ENCODE peak calls at places on chromosomes 11 and 22, in nine cellular contexts. One of them, this sample, is unnamed.

GRCh38 chr11:72202571-72202970 is 10.6 kb downstream of the FOLR1 start:
- DNase-seq in GF-D8: no peak
- DNase-seq in AG04449: no peak
- DNase-seq in GM13976: no peak
- DNase-seq in activated naive CD8-positive, alpha-beta T cell treated with anti-CD3 and anti-CD28 coated beads, Interleukin-2, amount 50 U/mL, for 16 hours: no peak
- DNase-seq in NCI-H1092 treated with DMSO at 0.1 percent for 48 hours: no peak
- DNase-seq in left colon: no peak
- DNase-seq in endothelial cell: no peak
- DNase-seq in NCI-H2107: no peak
- DNase-seq in this sample: no peak

GRCh38 chr11:33869511-33870422 is 22.1 kb downstream of the LMO2 start:
- DNase-seq in GF-D8: peak
- DNase-seq in AG04449: no peak
- DNase-seq in GM13976: peak
- DNase-seq in activated naive CD8-positive, alpha-beta T cell treated with anti-CD3 and anti-CD28 coated beads, Interleukin-2, amount 50 U/mL, for 16 hours: no peak
- DNase-seq in NCI-H1092 treated with DMSO at 0.1 percent for 48 hours: peak
- DNase-seq in left colon: peak
- DNase-seq in endothelial cell: peak
- DNase-seq in NCI-H2107: no peak
- DNase-seq in this sample: no peak

GRCh38 chr11:7931168-7931567 is at the start of gene OR10A6:
- DNase-seq in GF-D8: no peak
- DNase-seq in AG04449: no peak
- DNase-seq in GM13976: no peak
- DNase-seq in activated naive CD8-positive, alpha-beta T cell treated with anti-CD3 and anti-CD28 coated beads, Interleukin-2, amount 50 U/mL, for 16 hours: no peak
- DNase-seq in NCI-H1092 treated with DMSO at 0.1 percent for 48 hours: no peak
- DNase-seq in left colon: no peak
- DNase-seq in endothelial cell: no peak
- DNase-seq in NCI-H2107: no peak
- DNase-seq in this sample: no peak

GRCh38 chr11:100105605-100106358 is 581.3 kb upstream of the ARHGAP42 start:
- DNase-seq in GF-D8: no peak
- DNase-seq in AG04449: no peak
- DNase-seq in GM13976: no peak
- DNase-seq in activated naive CD8-positive, alpha-beta T cell treated with anti-CD3 and anti-CD28 coated beads, Interleukin-2, amount 50 U/mL, for 16 hours: no peak
- DNase-seq in NCI-H1092 treated with DMSO at 0.1 percent for 48 hours: no peak
- DNase-seq in left colon: peak
- DNase-seq in endothelial cell: no peak
- DNase-seq in NCI-H2107: no peak
- DNase-seq in this sample: no peak

GRCh38 chr22:25404923-25405853 is 159.3 kb upstream of the GRK3 start:
- DNase-seq in GF-D8: peak
- DNase-seq in AG04449: no peak
- DNase-seq in GM13976: peak
- DNase-seq in activated naive CD8-positive, alpha-beta T cell treated with anti-CD3 and anti-CD28 coated beads, Interleukin-2, amount 50 U/mL, for 16 hours: peak
- DNase-seq in NCI-H1092 treated with DMSO at 0.1 percent for 48 hours: peak
- DNase-seq in left colon: peak
- DNase-seq in endothelial cell: peak
- DNase-seq in NCI-H2107: no peak
- DNase-seq in this sample: peak

GRCh38 chr11:57493507-57494503 is 21.7 kb downstream of the SLC43A1 start:
- DNase-seq in GF-D8: no peak
- DNase-seq in AG04449: no peak
- DNase-seq in GM13976: peak
- DNase-seq in activated naive CD8-positive, alpha-beta T cell treated with anti-CD3 and anti-CD28 coated beads, Interleukin-2, amount 50 U/mL, for 16 hours: peak
- DNase-seq in NCI-H1092 treated with DMSO at 0.1 percent for 48 hours: peak
- DNase-seq in left colon: peak
- DNase-seq in endothelial cell: peak
- DNase-seq in NCI-H2107: no peak
- DNase-seq in this sample: peak

GRCh38 chr11:12502950-12503579 is 125.7 kb downstream of the PARVA start:
- DNase-seq in GF-D8: no peak
- DNase-seq in AG04449: no peak
- DNase-seq in GM13976: no peak
- DNase-seq in activated naive CD8-positive, alpha-beta T cell treated with anti-CD3 and anti-CD28 coated beads, Interleukin-2, amount 50 U/mL, for 16 hours: no peak
- DNase-seq in NCI-H1092 treated with DMSO at 0.1 percent for 48 hours: no peak
- DNase-seq in left colon: no peak
- DNase-seq in endothelial cell: no peak
- DNase-seq in NCI-H2107: no peak
- DNase-seq in this sample: no peak

GRCh38 chr22:35452351-35452781 is 52.4 kb downstream of the MCM5 start:
- DNase-seq in GF-D8: no peak
- DNase-seq in AG04449: no peak
- DNase-seq in GM13976: no peak
- DNase-seq in activated naive CD8-positive, alpha-beta T cell treated with anti-CD3 and anti-CD28 coated beads, Interleukin-2, amount 50 U/mL, for 16 hours: no peak
- DNase-seq in NCI-H1092 treated with DMSO at 0.1 percent for 48 hours: peak
- DNase-seq in left colon: peak
- DNase-seq in endothelial cell: no peak
- DNase-seq in NCI-H2107: no peak
- DNase-seq in this sample: no peak

GRCh38 chr22:37254206-37254866 is 10.3 kb upstream of the RAC2 start:
- DNase-seq in GF-D8: no peak
- DNase-seq in AG04449: no peak
- DNase-seq in GM13976: no peak
- DNase-seq in activated naive CD8-positive, alpha-beta T cell treated with anti-CD3 and anti-CD28 coated beads, Interleukin-2, amount 50 U/mL, for 16 hours: no peak
- DNase-seq in NCI-H1092 treated with DMSO at 0.1 percent for 48 hours: no peak
- DNase-seq in left colon: no peak
- DNase-seq in endothelial cell: no peak
- DNase-seq in NCI-H2107: no peak
- DNase-seq in this sample: peak

GRCh38 chr22:17878970-17879369 is 104.7 kb upstream of the BID start:
- DNase-seq in GF-D8: no peak
- DNase-seq in AG04449: peak
- DNase-seq in GM13976: no peak
- DNase-seq in activated naive CD8-positive, alpha-beta T cell treated with anti-CD3 and anti-CD28 coated beads, Interleukin-2, amount 50 U/mL, for 16 hours: no peak
- DNase-seq in NCI-H1092 treated with DMSO at 0.1 percent for 48 hours: no peak
- DNase-seq in left colon: no peak
- DNase-seq in endothelial cell: no peak
- DNase-seq in NCI-H2107: no peak
- DNase-seq in this sample: no peak

GRCh38 chr11:46330887-46331652 is 16.2 kb upstream of the DGKZ start:
- DNase-seq in GF-D8: no peak
- DNase-seq in AG04449: no peak
- DNase-seq in GM13976: no peak
- DNase-seq in activated naive CD8-positive, alpha-beta T cell treated with anti-CD3 and anti-CD28 coated beads, Interleukin-2, amount 50 U/mL, for 16 hours: no peak
- DNase-seq in NCI-H1092 treated with DMSO at 0.1 percent for 48 hours: no peak
- DNase-seq in left colon: no peak
- DNase-seq in endothelial cell: no peak
- DNase-seq in NCI-H2107: no peak
- DNase-seq in this sample: no peak

GRCh38 chr11:2121227-2122130 is 17.7 kb downstream of the IGF2 start:
- DNase-seq in GF-D8: no peak
- DNase-seq in AG04449: no peak
- DNase-seq in GM13976: no peak
- DNase-seq in activated naive CD8-positive, alpha-beta T cell treated with anti-CD3 and anti-CD28 coated beads, Interleukin-2, amount 50 U/mL, for 16 hours: no peak
- DNase-seq in NCI-H1092 treated with DMSO at 0.1 percent for 48 hours: no peak
- DNase-seq in left colon: no peak
- DNase-seq in endothelial cell: no peak
- DNase-seq in NCI-H2107: no peak
- DNase-seq in this sample: no peak

GRCh38 chr11:12249590-12250260 is 127.6 kb upstream of the PARVA start:
- DNase-seq in GF-D8: no peak
- DNase-seq in AG04449: no peak
- DNase-seq in GM13976: no peak
- DNase-seq in activated naive CD8-positive, alpha-beta T cell treated with anti-CD3 and anti-CD28 coated beads, Interleukin-2, amount 50 U/mL, for 16 hours: no peak
- DNase-seq in NCI-H1092 treated with DMSO at 0.1 percent for 48 hours: peak
- DNase-seq in left colon: peak
- DNase-seq in endothelial cell: no peak
- DNase-seq in NCI-H2107: peak
- DNase-seq in this sample: no peak

GRCh38 chr22:46996595-46997310 is 234.3 kb downstream of the TBC1D22A start:
- DNase-seq in GF-D8: no peak
- DNase-seq in AG04449: no peak
- DNase-seq in GM13976: no peak
- DNase-seq in activated naive CD8-positive, alpha-beta T cell treated with anti-CD3 and anti-CD28 coated beads, Interleukin-2, amount 50 U/mL, for 16 hours: no peak
- DNase-seq in NCI-H1092 treated with DMSO at 0.1 percent for 48 hours: no peak
- DNase-seq in left colon: no peak
- DNase-seq in endothelial cell: no peak
- DNase-seq in NCI-H2107: no peak
- DNase-seq in this sample: peak

GRCh38 chr11:75132080-75132479 is 18.8 kb upstream of the SLCO2B1 start:
- DNase-seq in GF-D8: no peak
- DNase-seq in AG04449: no peak
- DNase-seq in GM13976: no peak
- DNase-seq in activated naive CD8-positive, alpha-beta T cell treated with anti-CD3 and anti-CD28 coated beads, Interleukin-2, amount 50 U/mL, for 16 hours: no peak
- DNase-seq in NCI-H1092 treated with DMSO at 0.1 percent for 48 hours: no peak
- DNase-seq in left colon: no peak
- DNase-seq in endothelial cell: no peak
- DNase-seq in NCI-H2107: no peak
- DNase-seq in this sample: no peak

GRCh38 chr22:43272869-43273318 is 70.3 kb downstream of the SCUBE1 start:
- DNase-seq in GF-D8: no peak
- DNase-seq in AG04449: no peak
- DNase-seq in GM13976: no peak
- DNase-seq in activated naive CD8-positive, alpha-beta T cell treated with anti-CD3 and anti-CD28 coated beads, Interleukin-2, amount 50 U/mL, for 16 hours: no peak
- DNase-seq in NCI-H1092 treated with DMSO at 0.1 percent for 48 hours: no peak
- DNase-seq in left colon: no peak
- DNase-seq in endothelial cell: no peak
- DNase-seq in NCI-H2107: no peak
- DNase-seq in this sample: no peak

GRCh38 chr11:45924036-45924915 is 1.8 kb downstream of the LARGE2 start:
- DNase-seq in GF-D8: no peak
- DNase-seq in AG04449: no peak
- DNase-seq in GM13976: peak
- DNase-seq in activated naive CD8-positive, alpha-beta T cell treated with anti-CD3 and anti-CD28 coated beads, Interleukin-2, amount 50 U/mL, for 16 hours: no peak
- DNase-seq in NCI-H1092 treated with DMSO at 0.1 percent for 48 hours: no peak
- DNase-seq in left colon: peak
- DNase-seq in endothelial cell: no peak
- DNase-seq in NCI-H2107: no peak
- DNase-seq in this sample: no peak

GRCh38 chr11:16863382-16863781 is 124.9 kb downstream of the C11orf58 start:
- DNase-seq in GF-D8: no peak
- DNase-seq in AG04449: no peak
- DNase-seq in GM13976: no peak
- DNase-seq in activated naive CD8-positive, alpha-beta T cell treated with anti-CD3 and anti-CD28 coated beads, Interleukin-2, amount 50 U/mL, for 16 hours: no peak
- DNase-seq in NCI-H1092 treated with DMSO at 0.1 percent for 48 hours: no peak
- DNase-seq in left colon: no peak
- DNase-seq in endothelial cell: no peak
- DNase-seq in NCI-H2107: no peak
- DNase-seq in this sample: no peak

GRCh38 chr11:725624-726202 is 19.7 kb downstream of the EPS8L2 start:
- DNase-seq in GF-D8: no peak
- DNase-seq in AG04449: no peak
- DNase-seq in GM13976: peak
- DNase-seq in activated naive CD8-positive, alpha-beta T cell treated with anti-CD3 and anti-CD28 coated beads, Interleukin-2, amount 50 U/mL, for 16 hours: no peak
- DNase-seq in NCI-H1092 treated with DMSO at 0.1 percent for 48 hours: no peak
- DNase-seq in left colon: peak
- DNase-seq in endothelial cell: no peak
- DNase-seq in NCI-H2107: no peak
- DNase-seq in this sample: no peak

GRCh38 chr11:113681711-113682410 is 24.2 kb downstream of the TMPRSS5 start:
- DNase-seq in GF-D8: no peak
- DNase-seq in AG04449: no peak
- DNase-seq in GM13976: no peak
- DNase-seq in activated naive CD8-positive, alpha-beta T cell treated with anti-CD3 and anti-CD28 coated beads, Interleukin-2, amount 50 U/mL, for 16 hours: no peak
- DNase-seq in NCI-H1092 treated with DMSO at 0.1 percent for 48 hours: peak
- DNase-seq in left colon: no peak
- DNase-seq in endothelial cell: no peak
- DNase-seq in NCI-H2107: peak
- DNase-seq in this sample: no peak

GRCh38 chr11:35013514-35014191 is 97.2 kb downstream of the PDHX start:
- DNase-seq in GF-D8: no peak
- DNase-seq in AG04449: no peak
- DNase-seq in GM13976: no peak
- DNase-seq in activated naive CD8-positive, alpha-beta T cell treated with anti-CD3 and anti-CD28 coated beads, Interleukin-2, amount 50 U/mL, for 16 hours: no peak
- DNase-seq in NCI-H1092 treated with DMSO at 0.1 percent for 48 hours: no peak
- DNase-seq in left colon: no peak
- DNase-seq in endothelial cell: no peak
- DNase-seq in NCI-H2107: no peak
- DNase-seq in this sample: no peak

GRCh38 chr11:121535122-121535796 is 82.5 kb upstream of the SORL1-AS1 start:
- DNase-seq in GF-D8: no peak
- DNase-seq in AG04449: no peak
- DNase-seq in GM13976: no peak
- DNase-seq in activated naive CD8-positive, alpha-beta T cell treated with anti-CD3 and anti-CD28 coated beads, Interleukin-2, amount 50 U/mL, for 16 hours: no peak
- DNase-seq in NCI-H1092 treated with DMSO at 0.1 percent for 48 hours: peak
- DNase-seq in left colon: no peak
- DNase-seq in endothelial cell: no peak
- DNase-seq in NCI-H2107: no peak
- DNase-seq in this sample: no peak

GRCh38 chr11:8357505-8357888 is 93.8 kb upstream of the LMO1 start:
- DNase-seq in GF-D8: no peak
- DNase-seq in AG04449: no peak
- DNase-seq in GM13976: no peak
- DNase-seq in activated naive CD8-positive, alpha-beta T cell treated with anti-CD3 and anti-CD28 coated beads, Interleukin-2, amount 50 U/mL, for 16 hours: no peak
- DNase-seq in NCI-H1092 treated with DMSO at 0.1 percent for 48 hours: no peak
- DNase-seq in left colon: no peak
- DNase-seq in endothelial cell: no peak
- DNase-seq in NCI-H2107: no peak
- DNase-seq in this sample: no peak

GRCh38 chr22:36423461-36424404 is 36.0 kb upstream of the MYH9 start:
- DNase-seq in GF-D8: peak
- DNase-seq in AG04449: no peak
- DNase-seq in GM13976: no peak
- DNase-seq in activated naive CD8-positive, alpha-beta T cell treated with anti-CD3 and anti-CD28 coated beads, Interleukin-2, amount 50 U/mL, for 16 hours: no peak
- DNase-seq in NCI-H1092 treated with DMSO at 0.1 percent for 48 hours: no peak
- DNase-seq in left colon: no peak
- DNase-seq in endothelial cell: no peak
- DNase-seq in NCI-H2107: no peak
- DNase-seq in this sample: no peak

GRCh38 chr11:102476812-102477211 is 24.2 kb upstream of the TMEM123 start:
- DNase-seq in GF-D8: peak
- DNase-seq in AG04449: no peak
- DNase-seq in GM13976: no peak
- DNase-seq in activated naive CD8-positive, alpha-beta T cell treated with anti-CD3 and anti-CD28 coated beads, Interleukin-2, amount 50 U/mL, for 16 hours: no peak
- DNase-seq in NCI-H1092 treated with DMSO at 0.1 percent for 48 hours: peak
- DNase-seq in left colon: peak
- DNase-seq in endothelial cell: peak
- DNase-seq in NCI-H2107: peak
- DNase-seq in this sample: no peak

GRCh38 chr22:46854125-46854870 is 91.8 kb downstream of the TBC1D22A start:
- DNase-seq in GF-D8: peak
- DNase-seq in AG04449: no peak
- DNase-seq in GM13976: no peak
- DNase-seq in activated naive CD8-positive, alpha-beta T cell treated with anti-CD3 and anti-CD28 coated beads, Interleukin-2, amount 50 U/mL, for 16 hours: no peak
- DNase-seq in NCI-H1092 treated with DMSO at 0.1 percent for 48 hours: no peak
- DNase-seq in left colon: no peak
- DNase-seq in endothelial cell: no peak
- DNase-seq in NCI-H2107: no peak
- DNase-seq in this sample: no peak

GRCh38 chr11:97537407-97538150 is 1147.8 kb downstream of the JRKL start:
- DNase-seq in GF-D8: no peak
- DNase-seq in AG04449: no peak
- DNase-seq in GM13976: no peak
- DNase-seq in activated naive CD8-positive, alpha-beta T cell treated with anti-CD3 and anti-CD28 coated beads, Interleukin-2, amount 50 U/mL, for 16 hours: no peak
- DNase-seq in NCI-H1092 treated with DMSO at 0.1 percent for 48 hours: no peak
- DNase-seq in left colon: no peak
- DNase-seq in endothelial cell: no peak
- DNase-seq in NCI-H2107: no peak
- DNase-seq in this sample: no peak

GRCh38 chr11:114847599-114847998 is 169.3 kb downstream of the NXPE2 start:
- DNase-seq in GF-D8: no peak
- DNase-seq in AG04449: no peak
- DNase-seq in GM13976: no peak
- DNase-seq in activated naive CD8-positive, alpha-beta T cell treated with anti-CD3 and anti-CD28 coated beads, Interleukin-2, amount 50 U/mL, for 16 hours: no peak
- DNase-seq in NCI-H1092 treated with DMSO at 0.1 percent for 48 hours: peak
- DNase-seq in left colon: no peak
- DNase-seq in endothelial cell: no peak
- DNase-seq in NCI-H2107: no peak
- DNase-seq in this sample: no peak

GRCh38 chr11:82085493-82085892 is 648.2 kb downstream of the FAM181B start:
- DNase-seq in GF-D8: no peak
- DNase-seq in AG04449: no peak
- DNase-seq in GM13976: no peak
- DNase-seq in activated naive CD8-positive, alpha-beta T cell treated with anti-CD3 and anti-CD28 coated beads, Interleukin-2, amount 50 U/mL, for 16 hours: no peak
- DNase-seq in NCI-H1092 treated with DMSO at 0.1 percent for 48 hours: no peak
- DNase-seq in left colon: no peak
- DNase-seq in endothelial cell: no peak
- DNase-seq in NCI-H2107: no peak
- DNase-seq in this sample: no peak